ENCODE peak calls at places on chromosomes 16 and 17, in four cellular contexts. C is CD8-positive, alpha-beta memory T cell; O is tibial artery; F is Peyer's patch. U is an unnamed sample. For H3K36me3, the result is how much of the 10 kb centered on the place peaks cover.

GRCh38 chr17:65365209-65365608 is 196.2 kb downstream of the AXIN2 start:
- DNase-seq in C (no peak), O (no peak), F (no peak), U (no peak)

GRCh38 chr17:51487947-51488346 is 227.6 kb downstream of the UTP18 start:
- DNase-seq in C (no peak), O (no peak), F (no peak), U (peak)

GRCh38 chr17:30323262-30323894 is 10.5 kb downstream of the TMIGD1 start:
- DNase-seq in C (peak), O (no peak), F (peak), U (no peak)

GRCh38 chr17:40485851-40486512 is 15.4 kb downstream of the TNS4 start:
- DNase-seq in C (no peak), O (peak), F (peak), U (peak)

GRCh38 chr16:86171329-86171728 is 272.4 kb downstream of the IRF8 start:
- DNase-seq in C (no peak), O (no peak), F (no peak), U (no peak)

GRCh38 chr16:49575352-49576172 is 202.0 kb downstream of the C16orf78 start:
- DNase-seq in C (no peak), O (peak), F (peak), U (no peak)

GRCh38 chr17:75979705-75980187 is 706 bp downstream of the TEN1 start:
- DNase-seq in C (no peak), O (no peak), F (no peak), U (peak)

GRCh38 chr16:81094771-81095251 is 1.4 kb downstream of the GCSH start:
- DNase-seq in C (no peak), O (no peak), F (no peak), U (no peak)

GRCh38 chr16:84907575-84907974 is 87.8 kb downstream of the CRISPLD2 start:
- DNase-seq in C (no peak), O (peak), F (no peak), U (no peak)

GRCh38 chr17:4898927-4899326 is 409 bp upstream of the C17orf107 start:
- DNase-seq in C (no peak), O (no peak), F (no peak), U (no peak)
- H3K4me3 ChIP-seq in C (peak), O (peak), F (peak), U (peak)

GRCh38 chr16:63061319-63061718 is 1025.1 kb upstream of the CDH8 start:
- DNase-seq in C (no peak), O (no peak), F (no peak), U (no peak)
- H3K36me3 ChIP-seq in C (under half), O (under half), F (under half), U (under half)

GRCh38 chr16:54031107-54031760 is 255.4 kb downstream of the IRX3 start:
- DNase-seq in C (no peak), O (no peak), F (no peak), U (peak)

GRCh38 chr16:54030451-54030850 is 256.1 kb downstream of the IRX3 start:
- DNase-seq in C (no peak), O (no peak), F (no peak), U (peak)

GRCh38 chr16:54026456-54026855 is 260.1 kb downstream of the IRX3 start:
- DNase-seq in C (no peak), O (no peak), F (no peak), U (no peak)

GRCh38 chr16:54027126-54027922 is 259.3 kb downstream of the IRX3 start:
- DNase-seq in C (no peak), O (no peak), F (no peak), U (peak)

DNA sequence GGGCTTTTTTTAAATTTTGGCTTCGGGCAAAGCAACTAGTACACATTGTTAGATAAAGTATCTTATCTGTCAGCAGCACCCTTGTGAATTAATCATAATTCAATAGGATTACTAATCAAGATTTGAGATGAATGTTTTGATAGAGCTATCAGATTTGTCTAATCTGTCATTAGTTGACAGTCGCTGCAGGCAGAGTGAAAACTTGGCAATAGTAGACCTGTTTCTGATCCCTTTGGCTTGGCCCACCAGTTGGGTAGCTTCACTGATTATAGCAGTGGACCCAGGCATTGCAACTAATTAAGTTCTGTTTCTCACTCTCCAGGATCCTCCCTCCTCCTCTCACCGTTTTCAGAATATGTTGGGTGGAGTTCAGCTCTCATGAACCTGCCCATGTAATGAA is 258.6 kb downstream of the IRX3 start:
- DNase-seq in C (no peak), O (no peak), F (no peak), U (no peak)
- H3K4me3 ChIP-seq in C (no peak), O (no peak), F (no peak), U (no peak)

DNA sequence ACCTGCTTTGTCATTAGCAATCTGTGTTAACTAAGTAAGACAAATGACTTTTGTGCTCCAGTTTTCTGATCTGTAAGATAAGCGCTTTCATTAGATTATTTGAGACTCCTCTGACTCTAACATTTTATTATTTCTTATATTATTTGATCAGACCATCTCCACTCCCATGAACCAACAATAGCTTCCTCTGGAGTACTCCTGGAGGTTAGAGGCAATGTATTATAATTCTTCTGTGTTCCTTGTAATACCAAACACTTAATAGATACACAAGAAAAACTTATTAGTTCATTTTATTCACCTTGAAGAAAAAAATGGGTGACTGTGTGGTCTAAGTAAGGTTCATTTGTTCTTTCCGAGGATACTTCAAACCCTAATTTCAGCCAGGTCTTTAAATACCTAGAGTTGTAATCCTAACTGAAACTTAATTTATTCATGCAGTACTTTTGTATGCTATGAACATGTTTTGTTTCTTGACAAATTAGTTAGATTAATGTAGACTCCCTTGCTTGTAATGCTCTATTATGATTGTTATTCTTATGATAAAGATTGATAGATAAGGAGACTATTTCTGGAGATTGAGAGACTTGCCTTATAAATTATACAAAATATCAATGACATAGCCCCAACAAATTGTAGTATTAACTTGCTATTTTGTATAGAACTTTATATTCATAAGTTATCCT is 53.9 kb downstream of the NQO1 start:
- DNase-seq in C (no peak), O (no peak), F (no peak), U (no peak)
- H3K36me3 ChIP-seq in C (under half), O (under half), F (under half), U (under half)

GRCh38 chr17:58985265-58985810 is 121.3 kb downstream of the TRIM37 start:
- DNase-seq in C (no peak), O (no peak), F (no peak), U (no peak)
- H3K4me3 ChIP-seq in C (no peak), O (no peak), F (no peak), U (no peak)

DNA sequence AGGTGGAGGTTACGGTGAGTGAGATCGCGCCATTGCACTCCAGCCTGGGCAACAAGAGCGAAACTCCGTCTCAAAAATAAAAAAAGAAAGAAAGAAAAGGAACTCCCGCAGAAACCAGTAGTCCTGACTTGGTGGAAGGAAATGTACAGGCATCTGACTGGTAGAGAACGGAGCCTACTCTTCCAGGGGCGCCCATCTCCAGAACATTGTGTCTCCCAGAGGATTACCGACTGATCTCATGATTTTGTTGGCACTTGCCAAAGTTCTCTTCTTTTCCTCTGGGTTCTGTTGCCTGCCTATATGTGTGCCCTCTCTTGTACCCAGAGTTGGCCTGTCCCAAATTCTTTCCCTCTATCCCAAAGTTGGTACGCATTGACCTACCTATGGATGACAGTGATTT is 24.2 kb downstream of the DDX19A start:
- DNase-seq in C (no peak), O (no peak), F (no peak), U (no peak)
- H3K36me3 ChIP-seq in C (under half), O (half or more), F (half or more), U (under half)